ENCODE peak calls at places on chromosomes 6 and 20, in nine cellular contexts. N is tibial artery; A is stimulated activated CD4-positive, alpha-beta T cell treated with anti-CD3 and anti-CD28 coated beads, Interleukin-15, amount 100 ng/mL, for 1 hour; Q is colonic mucosa; V is brain microvascular endothelial cell; C is activated CD4-positive, alpha-beta T cell treated with anti-CD3 and anti-CD28 coated beads, Interleukin-2, amount 50 U/mL, for 1 hour; S is NCI-H1092 treated with DMSO at 0.1 percent for 48 hours; U is neural progenitor cell; T is GM23338. I is an unnamed sample.

GRCh38 chr6:157768863-157769551 is 54.0 kb upstream of the SNX9 start:
- DNase-seq in C (no peak), T (no peak), A (no peak), N (no peak), Q (no peak), V (no peak), U (no peak), S (no peak), I (no peak)

GRCh38 chr6:157711060-157711459 is 112.0 kb upstream of the SNX9 start:
- DNase-seq in V (no peak), S (no peak), C (no peak), A (no peak), N (no peak), Q (no peak), T (no peak), U (no peak), I (no peak)

GRCh38 chr6:110098511-110099116 is 80.9 kb downstream of the WASF1 start:
- DNase-seq in T (no peak), N (no peak), C (no peak), U (no peak), Q (no peak), S (no peak), V (no peak), A (no peak), I (no peak)

GRCh38 chr6:109449789-109450673 is 5.5 kb downstream of the MICAL1 start:
- DNase-seq in A (no peak), U (no peak), C (no peak), N (no peak), Q (no peak), S (no peak), V (no peak), T (no peak), I (no peak)

GRCh38 chr6:64732888-64733287 is 974.1 kb downstream of the EYS start:
- DNase-seq in U (peak; percentile 28), S (no peak), C (no peak), N (no peak), A (no peak), T (peak; percentile 45), V (no peak), Q (no peak), I (no peak)

GRCh38 chr20:49219924-49220831 is 962 bp downstream of the DDX27 start:
- DNase-seq in S (no peak), T (no peak), Q (no peak), U (no peak), A (no peak), V (no peak), C (no peak), N (no peak), I (no peak)

GRCh38 chr20:31602779-31603441 is 2.2 kb upstream of the ID1 start:
- DNase-seq in Q (no peak), C (peak; percentile 22), T (no peak), A (no peak), U (no peak), N (no peak), V (peak; percentile 70), S (no peak), I (no peak)

GRCh38 chr20:48278961-48279481 is 493.7 kb upstream of the SULF2 start:
- DNase-seq in U (no peak), N (no peak), A (no peak), C (no peak), S (no peak), Q (no peak), T (no peak), V (no peak), I (no peak)

GRCh38 chr6:1420382-1420781 is 31.0 kb downstream of the FOXF2 start:
- DNase-seq in S (no peak), Q (no peak), T (no peak), U (no peak), A (no peak), V (no peak), C (no peak), N (no peak), I (no peak)

GRCh38 chr6:1223312-1223603 is 88.6 kb upstream of the FOXQ1 start:
- DNase-seq in C (no peak), V (no peak), T (no peak), S (no peak), Q (no peak), U (no peak), N (no peak), A (no peak), I (no peak)

GRCh38 chr6:26270121-26270861 is 94.7 kb upstream of the BTN3A2 start:
- DNase-seq in U (peak; percentile 60), N (no peak), T (peak; percentile 48), C (no peak), Q (no peak), S (no peak), A (no peak), V (no peak), I (no peak)

GRCh38 chr6:41818271-41819054 is 31.0 kb downstream of the TOMM6 start:
- DNase-seq in N (no peak), T (no peak), S (no peak), Q (no peak), C (no peak), V (no peak), A (no peak), U (no peak), I (no peak)

GRCh38 chr6:75922226-75922625 is 150.2 kb downstream of the IMPG1 start:
- DNase-seq in C (no peak), Q (no peak), U (no peak), A (no peak), T (no peak), N (no peak), V (peak; percentile 42), S (no peak), I (no peak)

GRCh38 chr6:111838749-111839484 is 34.3 kb downstream of the FYN start:
- DNase-seq in N (no peak), U (no peak), S (no peak), T (no peak), V (no peak), Q (no peak), A (no peak), C (no peak), I (no peak)

GRCh38 chr6:167838207-167838748 is 11.6 kb downstream of the AFDN start:
- DNase-seq in C (no peak), V (no peak), T (no peak), S (no peak), N (no peak), Q (no peak), A (no peak), U (no peak), I (no peak)

GRCh38 chr6:41730531-41731436 is 4.6 kb downstream of the TFEB start:
- DNase-seq in A (no peak), C (no peak), T (no peak), Q (no peak), N (no peak), V (no peak), S (no peak), U (no peak), I (no peak)

GRCh38 chr6:30770164-30770563 is 25.8 kb upstream of the IER3 start:
- DNase-seq in A (no peak), T (no peak), V (no peak), U (no peak), Q (no peak), S (no peak), C (no peak), N (no peak), I (no peak)

GRCh38 chr6:6725834-6726194 is 137.3 kb downstream of the LY86 start:
- DNase-seq in C (no peak), N (no peak), U (no peak), V (no peak), A (no peak), T (no peak), S (no peak), Q (no peak), I (no peak)